ENCODE peak calls at places on chromosomes 6 and 20, in eight cellular contexts. One of them, this sample, is unnamed.

GRCh38 chr6:109373762-109374161 is 8.5 kb downstream of the CD164 start:
- DNase-seq in NCI-H345: no peak
- DNase-seq in HS-5: no peak
- DNase-seq in endothelial cell of umbilical vein: no peak
- DNase-seq in stimulated activated CD8-positive, alpha-beta memory T cell treated with anti-CD3 and anti-CD28 coated beads, Interleukin-15, amount 100 ng/mL, for 4 hours: no peak
- DNase-seq in naive thymus-derived CD8-positive, alpha-beta T cell: no peak
- DNase-seq in amygdala: no peak
- DNase-seq in activated T-cell treated with anti-CD3 and anti-CD28 coated beads, Interleukin-2, amount 50 U/mL, for 4 hours: no peak
- DNase-seq in this sample: no peak

GRCh38 chr6:75963569-75963968 is 108.9 kb downstream of the IMPG1 start:
- DNase-seq in stimulated activated CD8-positive, alpha-beta memory T cell treated with anti-CD3 and anti-CD28 coated beads, Interleukin-15, amount 100 ng/mL, for 4 hours: no peak
- DNase-seq in NCI-H345: no peak
- DNase-seq in naive thymus-derived CD8-positive, alpha-beta T cell: no peak
- DNase-seq in amygdala: no peak
- DNase-seq in HS-5: no peak
- DNase-seq in endothelial cell of umbilical vein: no peak
- DNase-seq in activated T-cell treated with anti-CD3 and anti-CD28 coated beads, Interleukin-2, amount 50 U/mL, for 4 hours: no peak
- DNase-seq in this sample: no peak

GRCh38 chr6:17869010-17869752 is 118.3 kb downstream of the KIF13A start:
- DNase-seq in stimulated activated CD8-positive, alpha-beta memory T cell treated with anti-CD3 and anti-CD28 coated beads, Interleukin-15, amount 100 ng/mL, for 4 hours: no peak
- DNase-seq in naive thymus-derived CD8-positive, alpha-beta T cell: no peak
- DNase-seq in endothelial cell of umbilical vein: peak
- DNase-seq in HS-5: peak
- DNase-seq in amygdala: no peak
- DNase-seq in activated T-cell treated with anti-CD3 and anti-CD28 coated beads, Interleukin-2, amount 50 U/mL, for 4 hours: no peak
- DNase-seq in NCI-H345: no peak
- DNase-seq in this sample: no peak

GRCh38 chr6:31139599-31139998 is 733 bp upstream of the PSORS1C2 start:
- DNase-seq in NCI-H345: no peak
- DNase-seq in HS-5: no peak
- DNase-seq in naive thymus-derived CD8-positive, alpha-beta T cell: no peak
- DNase-seq in amygdala: no peak
- DNase-seq in endothelial cell of umbilical vein: no peak
- DNase-seq in activated T-cell treated with anti-CD3 and anti-CD28 coated beads, Interleukin-2, amount 50 U/mL, for 4 hours: no peak
- DNase-seq in stimulated activated CD8-positive, alpha-beta memory T cell treated with anti-CD3 and anti-CD28 coated beads, Interleukin-15, amount 100 ng/mL, for 4 hours: no peak
- DNase-seq in this sample: no peak

GRCh38 chr20:62367136-62367482 is at the start of gene LAMA5:
- DNase-seq in HS-5: no peak
- DNase-seq in NCI-H345: peak
- DNase-seq in activated T-cell treated with anti-CD3 and anti-CD28 coated beads, Interleukin-2, amount 50 U/mL, for 4 hours: no peak
- DNase-seq in stimulated activated CD8-positive, alpha-beta memory T cell treated with anti-CD3 and anti-CD28 coated beads, Interleukin-15, amount 100 ng/mL, for 4 hours: no peak
- DNase-seq in amygdala: no peak
- DNase-seq in endothelial cell of umbilical vein: no peak
- DNase-seq in naive thymus-derived CD8-positive, alpha-beta T cell: no peak
- DNase-seq in this sample: no peak

GRCh38 chr6:33761922-33762629 is 15.4 kb upstream of the IP6K3 start:
- DNase-seq in endothelial cell of umbilical vein: peak
- DNase-seq in NCI-H345: peak
- DNase-seq in naive thymus-derived CD8-positive, alpha-beta T cell: no peak
- DNase-seq in activated T-cell treated with anti-CD3 and anti-CD28 coated beads, Interleukin-2, amount 50 U/mL, for 4 hours: peak
- DNase-seq in stimulated activated CD8-positive, alpha-beta memory T cell treated with anti-CD3 and anti-CD28 coated beads, Interleukin-15, amount 100 ng/mL, for 4 hours: peak
- DNase-seq in amygdala: no peak
- DNase-seq in HS-5: no peak
- DNase-seq in this sample: no peak

GRCh38 chr6:68040312-68040778 is 594.7 kb upstream of the ADGRB3 start:
- DNase-seq in endothelial cell of umbilical vein: no peak
- DNase-seq in activated T-cell treated with anti-CD3 and anti-CD28 coated beads, Interleukin-2, amount 50 U/mL, for 4 hours: no peak
- DNase-seq in NCI-H345: no peak
- DNase-seq in naive thymus-derived CD8-positive, alpha-beta T cell: no peak
- DNase-seq in HS-5: no peak
- DNase-seq in amygdala: no peak
- DNase-seq in stimulated activated CD8-positive, alpha-beta memory T cell treated with anti-CD3 and anti-CD28 coated beads, Interleukin-15, amount 100 ng/mL, for 4 hours: no peak
- DNase-seq in this sample: no peak

GRCh38 chr20:44704551-44704971 is 10.6 kb upstream of the CCN5 start:
- DNase-seq in HS-5: peak
- DNase-seq in naive thymus-derived CD8-positive, alpha-beta T cell: no peak
- DNase-seq in amygdala: no peak
- DNase-seq in endothelial cell of umbilical vein: no peak
- DNase-seq in activated T-cell treated with anti-CD3 and anti-CD28 coated beads, Interleukin-2, amount 50 U/mL, for 4 hours: no peak
- DNase-seq in stimulated activated CD8-positive, alpha-beta memory T cell treated with anti-CD3 and anti-CD28 coated beads, Interleukin-15, amount 100 ng/mL, for 4 hours: no peak
- DNase-seq in NCI-H345: no peak
- DNase-seq in this sample: no peak

GRCh38 chr20:45067558-45067957 is 33.4 kb downstream of the KCNS1 start:
- DNase-seq in NCI-H345: no peak
- DNase-seq in activated T-cell treated with anti-CD3 and anti-CD28 coated beads, Interleukin-2, amount 50 U/mL, for 4 hours: no peak
- DNase-seq in naive thymus-derived CD8-positive, alpha-beta T cell: no peak
- DNase-seq in endothelial cell of umbilical vein: no peak
- DNase-seq in stimulated activated CD8-positive, alpha-beta memory T cell treated with anti-CD3 and anti-CD28 coated beads, Interleukin-15, amount 100 ng/mL, for 4 hours: no peak
- DNase-seq in HS-5: no peak
- DNase-seq in amygdala: no peak
- DNase-seq in this sample: no peak

GRCh38 chr6:75830959-75831885 is 82.2 kb downstream of the MYO6 start:
- DNase-seq in stimulated activated CD8-positive, alpha-beta memory T cell treated with anti-CD3 and anti-CD28 coated beads, Interleukin-15, amount 100 ng/mL, for 4 hours: no peak
- DNase-seq in NCI-H345: no peak
- DNase-seq in amygdala: no peak
- DNase-seq in endothelial cell of umbilical vein: no peak
- DNase-seq in HS-5: no peak
- DNase-seq in activated T-cell treated with anti-CD3 and anti-CD28 coated beads, Interleukin-2, amount 50 U/mL, for 4 hours: no peak
- DNase-seq in naive thymus-derived CD8-positive, alpha-beta T cell: no peak
- DNase-seq in this sample: no peak

GRCh38 chr6:22906091-22906549 is 336.8 kb downstream of the HDGFL1 start:
- DNase-seq in activated T-cell treated with anti-CD3 and anti-CD28 coated beads, Interleukin-2, amount 50 U/mL, for 4 hours: no peak
- DNase-seq in endothelial cell of umbilical vein: peak
- DNase-seq in NCI-H345: no peak
- DNase-seq in HS-5: no peak
- DNase-seq in amygdala: no peak
- DNase-seq in stimulated activated CD8-positive, alpha-beta memory T cell treated with anti-CD3 and anti-CD28 coated beads, Interleukin-15, amount 100 ng/mL, for 4 hours: no peak
- DNase-seq in naive thymus-derived CD8-positive, alpha-beta T cell: no peak
- DNase-seq in this sample: no peak

GRCh38 chr6:89708316-89708715 is 69.8 kb upstream of the LYRM2 start:
- DNase-seq in naive thymus-derived CD8-positive, alpha-beta T cell: no peak
- DNase-seq in HS-5: no peak
- DNase-seq in amygdala: no peak
- DNase-seq in NCI-H345: no peak
- DNase-seq in endothelial cell of umbilical vein: no peak
- DNase-seq in activated T-cell treated with anti-CD3 and anti-CD28 coated beads, Interleukin-2, amount 50 U/mL, for 4 hours: no peak
- DNase-seq in stimulated activated CD8-positive, alpha-beta memory T cell treated with anti-CD3 and anti-CD28 coated beads, Interleukin-15, amount 100 ng/mL, for 4 hours: no peak
- DNase-seq in this sample: no peak

GRCh38 chr6:170019259-170020040 is 268.0 kb downstream of the ERMARD start:
- DNase-seq in endothelial cell of umbilical vein: no peak
- DNase-seq in NCI-H345: no peak
- DNase-seq in activated T-cell treated with anti-CD3 and anti-CD28 coated beads, Interleukin-2, amount 50 U/mL, for 4 hours: no peak
- DNase-seq in amygdala: no peak
- DNase-seq in naive thymus-derived CD8-positive, alpha-beta T cell: no peak
- DNase-seq in stimulated activated CD8-positive, alpha-beta memory T cell treated with anti-CD3 and anti-CD28 coated beads, Interleukin-15, amount 100 ng/mL, for 4 hours: no peak
- DNase-seq in HS-5: no peak
- DNase-seq in this sample: no peak

GRCh38 chr6:26594730-26595632 is 1.8 kb upstream of the ABT1 start:
- DNase-seq in stimulated activated CD8-positive, alpha-beta memory T cell treated with anti-CD3 and anti-CD28 coated beads, Interleukin-15, amount 100 ng/mL, for 4 hours: no peak
- DNase-seq in amygdala: no peak
- DNase-seq in endothelial cell of umbilical vein: peak
- DNase-seq in HS-5: peak
- DNase-seq in activated T-cell treated with anti-CD3 and anti-CD28 coated beads, Interleukin-2, amount 50 U/mL, for 4 hours: no peak
- DNase-seq in naive thymus-derived CD8-positive, alpha-beta T cell: no peak
- DNase-seq in NCI-H345: peak
- DNase-seq in this sample: no peak

GRCh38 chr20:63707558-63708300 is at the start of the genes ARFRP1 and ZGPAT:
- DNase-seq in activated T-cell treated with anti-CD3 and anti-CD28 coated beads, Interleukin-2, amount 50 U/mL, for 4 hours: peak
- DNase-seq in amygdala: peak
- DNase-seq in naive thymus-derived CD8-positive, alpha-beta T cell: peak
- DNase-seq in endothelial cell of umbilical vein: peak
- DNase-seq in HS-5: peak
- DNase-seq in NCI-H345: peak
- DNase-seq in stimulated activated CD8-positive, alpha-beta memory T cell treated with anti-CD3 and anti-CD28 coated beads, Interleukin-15, amount 100 ng/mL, for 4 hours: peak
- DNase-seq in this sample: peak

GRCh38 chr20:41173791-41174341 is 36.5 kb downstream of the PLCG1 start:
- DNase-seq in NCI-H345: no peak
- DNase-seq in stimulated activated CD8-positive, alpha-beta memory T cell treated with anti-CD3 and anti-CD28 coated beads, Interleukin-15, amount 100 ng/mL, for 4 hours: no peak
- DNase-seq in endothelial cell of umbilical vein: no peak
- DNase-seq in amygdala: no peak
- DNase-seq in naive thymus-derived CD8-positive, alpha-beta T cell: no peak
- DNase-seq in activated T-cell treated with anti-CD3 and anti-CD28 coated beads, Interleukin-2, amount 50 U/mL, for 4 hours: peak
- DNase-seq in HS-5: no peak
- DNase-seq in this sample: no peak

GRCh38 chr20:38128691-38129090 is 36.4 kb downstream of the TGM2 start:
- DNase-seq in endothelial cell of umbilical vein: no peak
- DNase-seq in HS-5: no peak
- DNase-seq in stimulated activated CD8-positive, alpha-beta memory T cell treated with anti-CD3 and anti-CD28 coated beads, Interleukin-15, amount 100 ng/mL, for 4 hours: no peak
- DNase-seq in NCI-H345: no peak
- DNase-seq in amygdala: no peak
- DNase-seq in activated T-cell treated with anti-CD3 and anti-CD28 coated beads, Interleukin-2, amount 50 U/mL, for 4 hours: no peak
- DNase-seq in naive thymus-derived CD8-positive, alpha-beta T cell: no peak
- DNase-seq in this sample: no peak

GRCh38 chr6:109791301-109791700 is 100.2 kb downstream of the FIG4 start:
- DNase-seq in activated T-cell treated with anti-CD3 and anti-CD28 coated beads, Interleukin-2, amount 50 U/mL, for 4 hours: no peak
- DNase-seq in NCI-H345: no peak
- DNase-seq in amygdala: no peak
- DNase-seq in stimulated activated CD8-positive, alpha-beta memory T cell treated with anti-CD3 and anti-CD28 coated beads, Interleukin-15, amount 100 ng/mL, for 4 hours: no peak
- DNase-seq in naive thymus-derived CD8-positive, alpha-beta T cell: no peak
- DNase-seq in HS-5: no peak
- DNase-seq in endothelial cell of umbilical vein: no peak
- DNase-seq in this sample: no peak

GRCh38 chr6:142028527-142028926 is 104.2 kb upstream of the GJE1 start:
- DNase-seq in endothelial cell of umbilical vein: no peak
- DNase-seq in amygdala: no peak
- DNase-seq in activated T-cell treated with anti-CD3 and anti-CD28 coated beads, Interleukin-2, amount 50 U/mL, for 4 hours: no peak
- DNase-seq in NCI-H345: no peak
- DNase-seq in stimulated activated CD8-positive, alpha-beta memory T cell treated with anti-CD3 and anti-CD28 coated beads, Interleukin-15, amount 100 ng/mL, for 4 hours: no peak
- DNase-seq in naive thymus-derived CD8-positive, alpha-beta T cell: no peak
- DNase-seq in HS-5: no peak
- DNase-seq in this sample: no peak

GRCh38 chr20:7285918-7286556 is 518.6 kb downstream of the BMP2 start:
- DNase-seq in naive thymus-derived CD8-positive, alpha-beta T cell: no peak
- DNase-seq in stimulated activated CD8-positive, alpha-beta memory T cell treated with anti-CD3 and anti-CD28 coated beads, Interleukin-15, amount 100 ng/mL, for 4 hours: no peak
- DNase-seq in activated T-cell treated with anti-CD3 and anti-CD28 coated beads, Interleukin-2, amount 50 U/mL, for 4 hours: no peak
- DNase-seq in endothelial cell of umbilical vein: peak
- DNase-seq in HS-5: peak
- DNase-seq in amygdala: no peak
- DNase-seq in NCI-H345: peak
- DNase-seq in this sample: no peak

GRCh38 chr20:31494131-31494530 is 19.0 kb downstream of the REM1 start:
- DNase-seq in HS-5: no peak
- DNase-seq in amygdala: no peak
- DNase-seq in naive thymus-derived CD8-positive, alpha-beta T cell: no peak
- DNase-seq in stimulated activated CD8-positive, alpha-beta memory T cell treated with anti-CD3 and anti-CD28 coated beads, Interleukin-15, amount 100 ng/mL, for 4 hours: no peak
- DNase-seq in endothelial cell of umbilical vein: no peak
- DNase-seq in activated T-cell treated with anti-CD3 and anti-CD28 coated beads, Interleukin-2, amount 50 U/mL, for 4 hours: no peak
- DNase-seq in NCI-H345: no peak
- DNase-seq in this sample: no peak

GRCh38 chr6:153058291-153058690 is 55.8 kb upstream of the MTRF1L start:
- DNase-seq in endothelial cell of umbilical vein: peak
- DNase-seq in NCI-H345: no peak
- DNase-seq in naive thymus-derived CD8-positive, alpha-beta T cell: no peak
- DNase-seq in activated T-cell treated with anti-CD3 and anti-CD28 coated beads, Interleukin-2, amount 50 U/mL, for 4 hours: no peak
- DNase-seq in amygdala: no peak
- DNase-seq in stimulated activated CD8-positive, alpha-beta memory T cell treated with anti-CD3 and anti-CD28 coated beads, Interleukin-15, amount 100 ng/mL, for 4 hours: no peak
- DNase-seq in HS-5: no peak
- DNase-seq in this sample: no peak

GRCh38 chr20:25552977-25553376 is 32.4 kb downstream of the NINL start:
- DNase-seq in endothelial cell of umbilical vein: no peak
- DNase-seq in NCI-H345: no peak
- DNase-seq in amygdala: no peak
- DNase-seq in naive thymus-derived CD8-positive, alpha-beta T cell: no peak
- DNase-seq in activated T-cell treated with anti-CD3 and anti-CD28 coated beads, Interleukin-2, amount 50 U/mL, for 4 hours: no peak
- DNase-seq in stimulated activated CD8-positive, alpha-beta memory T cell treated with anti-CD3 and anti-CD28 coated beads, Interleukin-15, amount 100 ng/mL, for 4 hours: no peak
- DNase-seq in HS-5: no peak
- DNase-seq in this sample: no peak

GRCh38 chr6:158694913-158695312 is 45.1 kb downstream of the SYTL3 start:
- DNase-seq in endothelial cell of umbilical vein: no peak
- DNase-seq in amygdala: no peak
- DNase-seq in HS-5: no peak
- DNase-seq in NCI-H345: no peak
- DNase-seq in stimulated activated CD8-positive, alpha-beta memory T cell treated with anti-CD3 and anti-CD28 coated beads, Interleukin-15, amount 100 ng/mL, for 4 hours: no peak
- DNase-seq in activated T-cell treated with anti-CD3 and anti-CD28 coated beads, Interleukin-2, amount 50 U/mL, for 4 hours: no peak
- DNase-seq in naive thymus-derived CD8-positive, alpha-beta T cell: no peak
- DNase-seq in this sample: no peak

GRCh38 chr6:101079696-101080270 is 198.7 kb upstream of the ASCC3 start:
- DNase-seq in HS-5: no peak
- DNase-seq in NCI-H345: no peak
- DNase-seq in naive thymus-derived CD8-positive, alpha-beta T cell: no peak
- DNase-seq in amygdala: no peak
- DNase-seq in stimulated activated CD8-positive, alpha-beta memory T cell treated with anti-CD3 and anti-CD28 coated beads, Interleukin-15, amount 100 ng/mL, for 4 hours: no peak
- DNase-seq in endothelial cell of umbilical vein: no peak
- DNase-seq in activated T-cell treated with anti-CD3 and anti-CD28 coated beads, Interleukin-2, amount 50 U/mL, for 4 hours: no peak
- DNase-seq in this sample: no peak

GRCh38 chr6:16759646-16760535 is 1.4 kb downstream of the ATXN1 start:
- DNase-seq in activated T-cell treated with anti-CD3 and anti-CD28 coated beads, Interleukin-2, amount 50 U/mL, for 4 hours: peak
- DNase-seq in HS-5: no peak
- DNase-seq in endothelial cell of umbilical vein: peak
- DNase-seq in naive thymus-derived CD8-positive, alpha-beta T cell: peak
- DNase-seq in amygdala: peak
- DNase-seq in stimulated activated CD8-positive, alpha-beta memory T cell treated with anti-CD3 and anti-CD28 coated beads, Interleukin-15, amount 100 ng/mL, for 4 hours: peak
- DNase-seq in NCI-H345: peak
- DNase-seq in this sample: peak

GRCh38 chr6:65123516-65123915 is 583.5 kb downstream of the EYS start:
- DNase-seq in HS-5: no peak
- DNase-seq in naive thymus-derived CD8-positive, alpha-beta T cell: no peak
- DNase-seq in NCI-H345: no peak
- DNase-seq in endothelial cell of umbilical vein: no peak
- DNase-seq in stimulated activated CD8-positive, alpha-beta memory T cell treated with anti-CD3 and anti-CD28 coated beads, Interleukin-15, amount 100 ng/mL, for 4 hours: no peak
- DNase-seq in amygdala: no peak
- DNase-seq in activated T-cell treated with anti-CD3 and anti-CD28 coated beads, Interleukin-2, amount 50 U/mL, for 4 hours: no peak
- DNase-seq in this sample: no peak

GRCh38 chr6:126614642-126615504 is 275.0 kb downstream of the CENPW start:
- DNase-seq in endothelial cell of umbilical vein: no peak
- DNase-seq in stimulated activated CD8-positive, alpha-beta memory T cell treated with anti-CD3 and anti-CD28 coated beads, Interleukin-15, amount 100 ng/mL, for 4 hours: no peak
- DNase-seq in amygdala: no peak
- DNase-seq in naive thymus-derived CD8-positive, alpha-beta T cell: no peak
- DNase-seq in HS-5: no peak
- DNase-seq in activated T-cell treated with anti-CD3 and anti-CD28 coated beads, Interleukin-2, amount 50 U/mL, for 4 hours: no peak
- DNase-seq in NCI-H345: no peak
- DNase-seq in this sample: no peak

GRCh38 chr6:28789553-28790083 is 134.2 kb downstream of the TRIM27 start:
- DNase-seq in NCI-H345: no peak
- DNase-seq in naive thymus-derived CD8-positive, alpha-beta T cell: no peak
- DNase-seq in stimulated activated CD8-positive, alpha-beta memory T cell treated with anti-CD3 and anti-CD28 coated beads, Interleukin-15, amount 100 ng/mL, for 4 hours: no peak
- DNase-seq in amygdala: no peak
- DNase-seq in endothelial cell of umbilical vein: peak
- DNase-seq in HS-5: peak
- DNase-seq in activated T-cell treated with anti-CD3 and anti-CD28 coated beads, Interleukin-2, amount 50 U/mL, for 4 hours: no peak
- DNase-seq in this sample: no peak

GRCh38 chr6:112237644-112238043 is 16.7 kb downstream of the LAMA4 start:
- DNase-seq in HS-5: no peak
- DNase-seq in stimulated activated CD8-positive, alpha-beta memory T cell treated with anti-CD3 and anti-CD28 coated beads, Interleukin-15, amount 100 ng/mL, for 4 hours: no peak
- DNase-seq in activated T-cell treated with anti-CD3 and anti-CD28 coated beads, Interleukin-2, amount 50 U/mL, for 4 hours: no peak
- DNase-seq in naive thymus-derived CD8-positive, alpha-beta T cell: no peak
- DNase-seq in NCI-H345: no peak
- DNase-seq in endothelial cell of umbilical vein: peak
- DNase-seq in amygdala: no peak
- DNase-seq in this sample: no peak

GRCh38 chr6:157604816-157605215 is 218.2 kb upstream of the SNX9 start:
- DNase-seq in activated T-cell treated with anti-CD3 and anti-CD28 coated beads, Interleukin-2, amount 50 U/mL, for 4 hours: no peak
- DNase-seq in amygdala: no peak
- DNase-seq in NCI-H345: no peak
- DNase-seq in stimulated activated CD8-positive, alpha-beta memory T cell treated with anti-CD3 and anti-CD28 coated beads, Interleukin-15, amount 100 ng/mL, for 4 hours: no peak
- DNase-seq in naive thymus-derived CD8-positive, alpha-beta T cell: no peak
- DNase-seq in endothelial cell of umbilical vein: no peak
- DNase-seq in HS-5: no peak
- DNase-seq in this sample: no peak

GRCh38 chr6:135675862-135676261 is 175.6 kb upstream of the PDE7B start:
- DNase-seq in HS-5: peak
- DNase-seq in amygdala: no peak
- DNase-seq in NCI-H345: peak
- DNase-seq in endothelial cell of umbilical vein: peak
- DNase-seq in stimulated activated CD8-positive, alpha-beta memory T cell treated with anti-CD3 and anti-CD28 coated beads, Interleukin-15, amount 100 ng/mL, for 4 hours: peak
- DNase-seq in activated T-cell treated with anti-CD3 and anti-CD28 coated beads, Interleukin-2, amount 50 U/mL, for 4 hours: peak
- DNase-seq in naive thymus-derived CD8-positive, alpha-beta T cell: peak
- DNase-seq in this sample: no peak

GRCh38 chr6:9398794-9399373 is 963.5 kb upstream of the SLC35B3 start:
- DNase-seq in NCI-H345: no peak
- DNase-seq in amygdala: no peak
- DNase-seq in activated T-cell treated with anti-CD3 and anti-CD28 coated beads, Interleukin-2, amount 50 U/mL, for 4 hours: no peak
- DNase-seq in HS-5: no peak
- DNase-seq in stimulated activated CD8-positive, alpha-beta memory T cell treated with anti-CD3 and anti-CD28 coated beads, Interleukin-15, amount 100 ng/mL, for 4 hours: no peak
- DNase-seq in endothelial cell of umbilical vein: no peak
- DNase-seq in naive thymus-derived CD8-positive, alpha-beta T cell: no peak
- DNase-seq in this sample: no peak

GRCh38 chr6:32825966-32826365 is 9.2 kb upstream of the HLA-DOB start:
- DNase-seq in NCI-H345: no peak
- DNase-seq in amygdala: no peak
- DNase-seq in stimulated activated CD8-positive, alpha-beta memory T cell treated with anti-CD3 and anti-CD28 coated beads, Interleukin-15, amount 100 ng/mL, for 4 hours: no peak
- DNase-seq in endothelial cell of umbilical vein: peak
- DNase-seq in naive thymus-derived CD8-positive, alpha-beta T cell: no peak
- DNase-seq in activated T-cell treated with anti-CD3 and anti-CD28 coated beads, Interleukin-2, amount 50 U/mL, for 4 hours: no peak
- DNase-seq in HS-5: peak
- DNase-seq in this sample: no peak